ENCODE peak calls at places on chromosomes 12 and 14, in eight cellular contexts. Y is breast epithelium; P is CD4-positive, CD25-positive, alpha-beta regulatory T cell; Q is right cardiac atrium; X is CD8-positive, alpha-beta T cell; K is CD4-positive, alpha-beta memory T cell; G is heart right ventricle; L is SK-N-SH. D is an unnamed sample. For H3K4me1, the result is how much of the 10 kb centered on the place peaks cover.

GRCh38 chr12:106123551-106123991 is 15.2 kb downstream of the NUAK1 start:
- DNase-seq in Y (no peak), P (no peak), Q (no peak), X (no peak), K (no peak), G (peak), L (no peak), D (no peak)

GRCh38 chr14:96979611-96980074 is 182.5 kb downstream of the VRK1 start:
- DNase-seq in Y (no peak), P (no peak), Q (no peak), X (no peak), K (no peak), G (no peak), L (peak), D (no peak)

GRCh38 chr12:116735951-116736599 is 1.8 kb downstream of the SPRING1 start:
- DNase-seq in Y (no peak), P (no peak), Q (no peak), X (no peak), K (no peak), G (no peak), L (no peak), D (peak)

GRCh38 chr12:7647071-7647470 is 18.6 kb downstream of the APOBEC1 start:
- DNase-seq in Y (no peak), P (no peak), Q (no peak), X (no peak), K (no peak), G (no peak), L (no peak), D (no peak)

GRCh38 chr12:67885370-67886169 is 103.7 kb upstream of the IFNG-AS1 start:
- DNase-seq in Y (no peak), P (no peak), Q (peak), X (no peak), K (no peak), G (peak), L (no peak), D (no peak)

GRCh38 chr14:78319411-78319810 is 149.2 kb downstream of the NRXN3 start:
- DNase-seq in Y (no peak), P (no peak), Q (no peak), X (no peak), K (no peak), G (no peak), L (no peak), D (no peak)

GRCh38 chr12:65609359-65609771 is 214.9 kb upstream of the HMGA2 start:
- DNase-seq in Y (no peak), P (no peak), Q (no peak), X (no peak), K (no peak), G (no peak), L (no peak), D (no peak)

GRCh38 chr14:101215266-101215665 is 311.7 kb upstream of the RTL1 start:
- DNase-seq in Y (no peak), P (no peak), Q (no peak), X (no peak), K (no peak), G (no peak), L (no peak), D (no peak)

GRCh38 chr12:45668641-45669040 is 60.9 kb upstream of the ARID2 start:
- DNase-seq in Y (no peak), P (no peak), Q (no peak), X (no peak), K (no peak), G (no peak), L (no peak), D (no peak)

GRCh38 chr12:98013560-98013959 is 501.8 kb upstream of the TMPO start:
- DNase-seq in Y (no peak), P (no peak), Q (no peak), X (no peak), K (no peak), G (no peak), L (no peak), D (no peak)

GRCh38 chr14:103104654-103105511 is 10.4 kb downstream of the EXOC3L4 start:
- DNase-seq in Y (no peak), P (peak), Q (peak), X (peak), K (peak), G (peak), L (peak), D (peak)

GRCh38 chr12:84413656-84414055 is 498.9 kb downstream of the SLC6A15 start:
- DNase-seq in Y (no peak), P (no peak), Q (no peak), X (no peak), K (no peak), G (no peak), L (no peak), D (no peak)

GRCh38 chr12:124457287-124458219 is 109.9 kb downstream of the NCOR2 start:
- DNase-seq in Y (peak), P (peak), Q (peak), X (peak), K (peak), G (peak), L (no peak), D (peak)
- H3K27ac ChIP-seq in Y (peak), P (peak), Q (peak), X (peak), K (peak), G (peak), L (no peak), D (peak)

GRCh38 chr14:104396682-104397470 is 182.7 kb upstream of the C14orf180 start:
- DNase-seq in Y (no peak), P (no peak), Q (no peak), X (no peak), K (no peak), G (no peak), L (no peak), D (no peak)

GRCh38 chr14:104393898-104394605 is 185.5 kb upstream of the C14orf180 start:
- DNase-seq in Y (peak), P (peak), Q (peak), X (peak), K (peak), G (peak), L (peak), D (peak)

GRCh38 chr14:104395941-104396681 is 183.5 kb upstream of the C14orf180 start:
- DNase-seq in Y (no peak), P (no peak), Q (no peak), X (no peak), K (no peak), G (no peak), L (no peak), D (peak)

GRCh38 chr14:104394606-104394910 is 185.0 kb upstream of the C14orf180 start:
- DNase-seq in Y (no peak), P (no peak), Q (no peak), X (no peak), K (no peak), G (no peak), L (no peak), D (no peak)

DNA sequence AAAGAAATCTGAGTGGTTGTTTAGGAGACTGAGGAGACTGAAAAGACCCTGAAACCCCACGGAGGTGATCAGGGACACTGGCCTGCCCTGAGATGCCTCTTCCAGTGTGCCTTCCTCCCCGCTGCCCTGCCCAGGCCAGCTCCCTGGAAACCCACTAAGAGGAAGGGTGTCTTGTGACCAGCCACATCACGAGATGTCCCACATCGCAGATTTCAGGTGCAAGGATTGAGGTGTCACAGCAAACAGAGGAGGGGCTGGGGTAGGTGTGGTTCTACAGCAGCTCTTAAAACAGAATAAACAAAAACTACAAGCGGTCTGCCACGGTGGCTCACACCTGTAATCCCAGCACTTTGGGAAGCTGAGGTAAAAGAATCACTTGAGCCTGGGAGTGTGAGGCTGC is 184.3 kb upstream of the C14orf180 start:
- DNase-seq in Y (no peak), P (no peak), Q (no peak), X (no peak), K (no peak), G (no peak), L (no peak), D (peak)
- H3K4me1 ChIP-seq in Y (under half), P (half or more), Q (under half), X (half or more), K (half or more), G (under half), L (under half), D (under half)

GRCh38 chr14:104639481-104639880 is 34.9 kb upstream of the TMEM179 start:
- DNase-seq in Y (no peak), P (no peak), Q (no peak), X (no peak), K (no peak), G (no peak), L (no peak), D (no peak)

GRCh38 chr14:104640681-104641080 is 36.1 kb upstream of the TMEM179 start:
- DNase-seq in Y (no peak), P (no peak), Q (no peak), X (no peak), K (no peak), G (no peak), L (peak), D (no peak)

GRCh38 chr14:104638927-104639450 is 34.4 kb upstream of the TMEM179 start:
- DNase-seq in Y (no peak), P (no peak), Q (no peak), X (no peak), K (no peak), G (no peak), L (peak), D (no peak)

GRCh38 chr14:104638190-104638589 is 33.6 kb upstream of the TMEM179 start:
- DNase-seq in Y (no peak), P (no peak), Q (no peak), X (no peak), K (no peak), G (no peak), L (peak), D (no peak)

GRCh38 chr14:104639889-104640548 is 35.4 kb upstream of the TMEM179 start:
- DNase-seq in Y (no peak), P (no peak), Q (no peak), X (no peak), K (peak), G (peak), L (peak), D (peak)
- H3K4me3 ChIP-seq in Y (no peak), P (no peak), Q (no peak), X (no peak), K (no peak), G (no peak), L (no peak), D (no peak)

DNA sequence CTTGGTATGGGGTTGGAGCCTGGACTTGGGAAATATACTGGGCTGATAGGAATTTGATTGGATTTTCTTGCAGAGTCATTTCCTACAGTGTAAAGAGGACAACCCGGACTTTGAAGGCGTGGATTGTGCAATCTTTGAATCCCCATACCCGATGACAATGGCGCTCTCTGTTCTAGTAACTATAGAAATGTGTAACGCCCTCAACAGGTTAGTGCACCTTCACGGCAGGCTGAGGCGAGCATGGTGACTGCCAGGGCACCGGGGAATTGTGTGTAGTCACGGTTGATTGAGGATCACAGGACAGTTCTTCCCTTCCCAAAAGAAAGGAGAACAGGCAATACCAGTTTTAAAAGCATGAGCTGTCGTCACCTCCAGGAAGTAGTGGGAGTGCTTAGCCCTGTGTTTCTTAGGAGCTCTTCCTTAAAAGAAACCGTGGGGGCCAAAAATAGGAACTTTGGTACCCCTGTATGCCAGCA is 58.3 kb downstream of the ANAPC7 start:
- DNase-seq in Y (peak), P (no peak), Q (no peak), X (no peak), K (no peak), G (no peak), L (no peak), D (no peak)
- H3K27ac ChIP-seq in Y (peak), P (no peak), Q (no peak), X (no peak), K (no peak), G (peak), L (no peak), D (no peak)

DNA sequence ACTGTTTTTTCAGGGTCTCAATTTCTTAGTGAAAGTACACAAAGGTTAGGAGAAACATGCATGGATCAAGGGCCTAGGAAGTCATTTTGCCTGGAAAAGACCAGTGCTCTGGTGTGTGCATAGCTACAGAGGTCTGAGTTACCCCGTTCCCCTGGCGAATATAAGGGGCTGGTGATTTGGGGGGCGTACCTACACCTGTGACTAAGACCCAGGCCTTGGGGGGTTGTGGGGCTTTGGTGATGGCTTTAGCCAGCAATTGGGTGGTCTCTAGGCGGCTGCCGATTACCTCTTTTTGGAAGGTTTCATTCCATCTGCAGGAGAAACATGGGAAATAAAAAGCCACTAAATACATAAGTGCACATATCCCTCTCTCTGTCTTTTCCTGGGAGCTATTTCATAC is 1.1 kb downstream of the SDR39U1 start:
- DNase-seq in Y (no peak), P (no peak), Q (no peak), X (no peak), K (no peak), G (no peak), L (no peak), D (no peak)
- H3K4me1 ChIP-seq in Y (under half), P (under half), Q (under half), X (under half), K (under half), G (half or more), L (under half), D (under half)

GRCh38 chr12:132070298-132070697 is 73.8 kb downstream of the DDX51 start:
- DNase-seq in Y (no peak), P (no peak), Q (no peak), X (no peak), K (no peak), G (no peak), L (no peak), D (no peak)

GRCh38 chr12:132069336-132069985 is 74.7 kb downstream of the DDX51 start:
- DNase-seq in Y (no peak), P (no peak), Q (no peak), X (no peak), K (no peak), G (no peak), L (no peak), D (no peak)

GRCh38 chr12:132068250-132068649 is 75.9 kb downstream of the DDX51 start:
- DNase-seq in Y (no peak), P (no peak), Q (no peak), X (no peak), K (no peak), G (no peak), L (no peak), D (no peak)

GRCh38 chr12:132071837-132072384 is 72.2 kb downstream of the DDX51 start:
- DNase-seq in Y (no peak), P (no peak), Q (no peak), X (no peak), K (no peak), G (no peak), L (no peak), D (no peak)

GRCh38 chr12:132071001-132071810 is 72.9 kb downstream of the DDX51 start:
- DNase-seq in Y (no peak), P (no peak), Q (no peak), X (no peak), K (no peak), G (no peak), L (no peak), D (no peak)
- H3K4me3 ChIP-seq in Y (no peak), P (no peak), Q (no peak), X (no peak), K (no peak), G (no peak), L (no peak), D (no peak)

DNA sequence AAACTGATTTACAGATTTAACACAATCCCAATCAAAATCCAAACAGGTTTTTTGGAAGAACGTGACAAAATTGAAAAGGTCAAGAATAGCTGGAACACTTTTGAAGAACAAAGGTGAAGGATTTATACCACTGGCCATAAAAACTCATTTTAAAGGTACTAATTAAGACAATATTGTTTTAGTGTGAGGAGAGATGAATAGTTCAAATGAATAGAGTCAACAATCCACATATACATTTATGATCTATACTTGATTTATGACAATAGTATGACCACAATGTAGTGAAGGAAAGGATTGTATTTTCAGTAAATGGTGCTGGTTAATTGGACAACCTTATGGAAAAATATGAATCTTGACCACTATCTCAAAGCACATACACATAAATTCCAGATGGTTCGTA is 29.3 kb downstream of the CCDC175 start:
- DNase-seq in Y (no peak), P (no peak), Q (no peak), X (no peak), K (no peak), G (no peak), L (no peak), D (no peak)
- H3K27ac ChIP-seq in Y (no peak), P (no peak), Q (no peak), X (no peak), K (no peak), G (no peak), L (no peak), D (no peak)

GRCh38 chr12:13948631-13949030 is 32.8 kb downstream of the GRIN2B start:
- DNase-seq in Y (no peak), P (no peak), Q (no peak), X (no peak), K (no peak), G (no peak), L (no peak), D (no peak)

GRCh38 chr12:13950502-13950901 is 30.9 kb downstream of the GRIN2B start:
- DNase-seq in Y (no peak), P (no peak), Q (no peak), X (no peak), K (no peak), G (no peak), L (no peak), D (no peak)

GRCh38 chr12:13945641-13946040 is 35.8 kb downstream of the GRIN2B start:
- DNase-seq in Y (no peak), P (no peak), Q (no peak), X (no peak), K (no peak), G (no peak), L (no peak), D (no peak)

GRCh38 chr12:13945236-13945635 is 36.2 kb downstream of the GRIN2B start:
- DNase-seq in Y (no peak), P (no peak), Q (no peak), X (no peak), K (no peak), G (no peak), L (no peak), D (no peak)

DNA sequence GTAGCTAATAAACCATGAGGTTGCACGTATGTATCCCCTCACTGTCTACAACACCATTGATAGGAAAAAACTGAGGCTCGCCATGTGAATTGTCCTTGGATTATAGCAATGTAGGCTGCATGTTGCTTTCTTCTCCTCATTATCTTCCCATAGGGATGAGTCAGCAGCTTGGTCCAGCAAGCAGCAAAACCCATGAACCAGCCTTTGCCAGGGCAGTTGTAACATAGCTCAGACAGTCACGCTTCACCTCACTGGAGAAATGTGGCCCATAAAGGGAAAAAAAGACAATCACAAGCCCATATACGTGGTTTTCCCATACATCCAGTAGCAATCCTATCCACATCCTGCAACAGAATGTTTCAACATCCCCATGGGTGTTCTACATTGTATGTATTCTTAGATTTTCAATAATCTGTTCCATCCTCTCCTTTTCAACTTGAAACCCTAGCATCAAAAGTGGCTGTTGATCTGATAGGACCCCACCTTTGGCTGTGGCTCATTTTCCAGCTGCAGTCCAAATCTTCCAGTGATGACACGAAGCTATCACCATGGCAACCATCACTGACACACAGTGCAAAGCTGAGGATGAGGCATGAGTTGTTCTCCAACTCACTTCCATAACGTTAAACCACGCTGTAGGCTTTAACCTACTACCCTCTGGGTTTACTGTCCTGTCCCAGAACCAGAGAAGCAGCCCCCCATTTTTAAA is 34.0 kb downstream of the GRIN2B start:
- DNase-seq in Y (no peak), P (no peak), Q (no peak), X (no peak), K (no peak), G (no peak), L (no peak), D (no peak)
- H3K4me1 ChIP-seq in Y (under half), P (under half), Q (under half), X (under half), K (under half), G (under half), L (under half), D (under half)

GRCh38 chr12:13165578-13166120 is 30.9 kb upstream of the EMP1 start:
- DNase-seq in Y (peak), P (peak), Q (peak), X (peak), K (peak), G (peak), L (no peak), D (peak)
- H3K4me3 ChIP-seq in Y (no peak), P (peak), Q (no peak), X (peak), K (peak), G (no peak), L (no peak), D (no peak)